ENCODE peak calls at places on chromosomes 4 and X, in ten cellular contexts. K is HEK293T; D is NCI-H2081 treated with DMSO at 0.1 percent for 48 hours; R is left ventricle myocardium inferior; A is stimulated activated naive CD4-positive, alpha-beta T cell; S is germinal center; L is stimulated activated CD4-positive, alpha-beta T cell treated with anti-CD3 and anti-CD28 coated beads, Interleukin-4, amount 100 ng/mL, for 24 hours; X is Kasumi-1; B is heart right ventricle; G is endothelial cell. U is an unnamed sample.

GRCh38 chr4:184357164-184357563 is 117.2 kb downstream of the IRF2 start:
- DNase-seq in B (no peak), K (no peak), S (no peak), L (no peak), A (no peak), D (no peak), R (no peak), X (no peak), G (no peak), U (no peak)

GRCh38 chr4:26838055-26838842 is 22.4 kb upstream of the STIM2 start:
- DNase-seq in L (no peak), R (no peak), B (no peak), A (no peak), X (peak; percentile 59), S (no peak), D (no peak), K (no peak), G (no peak), U (no peak)

GRCh38 chr4:1021386-1022050 is 10.1 kb downstream of the FGFRL1 start:
- DNase-seq in L (no peak), G (no peak), X (no peak), K (no peak), S (peak; percentile 73), D (no peak), R (no peak), B (no peak), A (no peak), U (no peak)

GRCh38 chr4:168451744-168452394 is 28.4 kb downstream of the DDX60L start:
- DNase-seq in L (no peak), B (no peak), R (no peak), D (no peak), S (no peak), K (no peak), G (no peak), X (no peak), A (no peak), U (no peak)

GRCh38 chrX:38438321-38438720 is 85.9 kb downstream of the OTC start:
- DNase-seq in G (no peak), B (no peak), X (no peak), L (no peak), R (no peak), D (no peak), S (no peak), A (no peak), K (no peak), U (no peak)

GRCh38 chrX:115330498-115331138 is 41.1 kb downstream of the LUZP4 start:
- DNase-seq in K (peak; percentile 80), R (no peak), S (peak; percentile 5), X (peak; percentile 52), D (no peak), G (peak; percentile 19), L (peak; percentile 5), A (no peak), B (no peak), U (no peak)

GRCh38 chr4:138919094-138919936 is 96.3 kb upstream of the NOCT start:
- DNase-seq in G (peak; percentile 87), K (peak; percentile 83), S (peak; percentile 35), B (peak; percentile 76), X (no peak), A (no peak), D (peak; percentile 87), R (peak; percentile 72), L (peak; percentile 53), U (no peak)

GRCh38 chr4:87375719-87376291 is 15.2 kb downstream of the HSD17B11 start:
- DNase-seq in L (no peak), X (peak; percentile 39), D (no peak), R (no peak), A (no peak), B (no peak), S (peak; percentile 19), G (no peak), K (peak; percentile 46), U (no peak)

GRCh38 chr4:27184508-27185155 is 324.0 kb downstream of the STIM2 start:
- DNase-seq in B (no peak), S (no peak), X (no peak), L (no peak), D (no peak), K (no peak), R (no peak), A (no peak), G (no peak), U (no peak)

GRCh38 chr4:27381806-27382205 is 521.2 kb downstream of the STIM2 start:
- DNase-seq in R (no peak), L (no peak), G (no peak), X (no peak), A (no peak), B (no peak), S (no peak), D (peak; percentile 8), K (no peak), U (no peak)

GRCh38 chrX:10379848-10380247 is 223.1 kb downstream of the CLCN4 start:
- DNase-seq in S (no peak), B (no peak), R (no peak), L (no peak), A (no peak), G (no peak), D (no peak), K (no peak), X (no peak), U (no peak)

GRCh38 chr4:13349096-13349495 is 135.0 kb downstream of the RAB28 start:
- DNase-seq in A (no peak), K (no peak), S (no peak), X (no peak), G (no peak), R (no peak), L (no peak), D (no peak), B (no peak), U (no peak)

GRCh38 chr4:185236155-185236503 is 26.7 kb downstream of the SNX25 start:
- DNase-seq in D (no peak), G (no peak), B (no peak), L (no peak), K (no peak), S (no peak), R (no peak), A (no peak), X (no peak), U (no peak)

GRCh38 chr4:37737456-37737855 is 51.3 kb upstream of the RELL1 start:
- DNase-seq in L (no peak), R (no peak), G (no peak), X (no peak), D (no peak), S (no peak), A (no peak), B (no peak), K (no peak), U (no peak)

GRCh38 chrX:68454476-68455150 is 21.3 kb upstream of the OPHN1 start:
- DNase-seq in R (no peak), G (no peak), L (no peak), D (no peak), K (no peak), X (no peak), B (no peak), A (no peak), S (no peak), U (no peak)

GRCh38 chr4:90039122-90039521 is 88.1 kb upstream of the CCSER1 start:
- DNase-seq in D (no peak), S (no peak), R (no peak), B (no peak), K (no peak), X (no peak), L (no peak), G (no peak), A (no peak), U (no peak)

GRCh38 chr4:73593631-73594241 is 26.5 kb downstream of the RASSF6 start:
- DNase-seq in D (no peak), S (no peak), R (no peak), X (peak; percentile 38), A (no peak), K (no peak), L (no peak), G (peak; percentile 16), B (no peak), U (no peak)

GRCh38 chr4:147768113-147768512 is 36.2 kb downstream of the ARHGAP10 start:
- DNase-seq in B (no peak), R (no peak), A (no peak), G (no peak), L (no peak), D (no peak), X (peak; percentile 85), S (no peak), K (peak; percentile 54), U (no peak)

GRCh38 chr4:24559032-24559821 is 25.1 kb downstream of the DHX15 start:
- DNase-seq in R (no peak), X (no peak), L (no peak), G (no peak), K (no peak), A (no peak), D (no peak), B (no peak), S (no peak), U (no peak)

GRCh38 chr4:101035522-101035921 is 311.8 kb downstream of the PPP3CA start:
- DNase-seq in L (no peak), A (no peak), S (no peak), R (no peak), B (no peak), X (no peak), G (no peak), D (no peak), K (no peak), U (no peak)

GRCh38 chr4:13294961-13295605 is 189.1 kb downstream of the RAB28 start:
- DNase-seq in G (no peak), S (no peak), A (no peak), R (no peak), B (no peak), K (no peak), X (no peak), L (no peak), D (no peak), U (no peak)

GRCh38 chrX:2652106-2652505 is 39.0 kb upstream of the CD99 start:
- DNase-seq in G (no peak), L (no peak), D (no peak), R (no peak), X (no peak), B (no peak), K (no peak), S (no peak), A (no peak), U (no peak)

GRCh38 chr4:56298210-56298609 is 89.1 kb downstream of the AASDH start:
- DNase-seq in X (no peak), A (no peak), L (no peak), B (no peak), R (no peak), G (no peak), K (no peak), S (no peak), D (no peak), U (no peak)